ENCODE peak calls at places on chromosomes 16 and 17, in six cellular contexts. O, B, L, A, S and H are unnamed samples.

GRCh38 chr17:50363217-50364060 is 9.5 kb downstream of the MRPL27 start:
- DNase-seq in A (peak), B (no peak), O (peak), L (no peak), S (no peak), H (peak)

GRCh38 chr16:10383626-10384025 is 2.2 kb upstream of the ATF7IP2 start:
- DNase-seq in S (no peak), A (no peak), O (no peak), L (no peak), B (no peak), H (no peak)

GRCh38 chr16:61024180-61024900 is 1011.9 kb downstream of the CDH8 start:
- DNase-seq in L (no peak), S (no peak), A (no peak), B (no peak), O (no peak), H (no peak)

GRCh38 chr16:27579086-27579980 is 29.4 kb downstream of the KATNIP start:
- DNase-seq in A (peak), L (no peak), B (no peak), O (no peak), S (no peak), H (no peak)

GRCh38 chr16:27739606-27740357 is 189.8 kb downstream of the KATNIP start:
- DNase-seq in L (no peak), S (no peak), O (no peak), A (no peak), B (no peak), H (no peak)

GRCh38 chr17:48246623-48247022 is 139.1 kb downstream of the SNX11 start:
- DNase-seq in S (no peak), O (no peak), A (no peak), B (no peak), L (no peak), H (no peak)

GRCh38 chr17:6162892-6163291 is 92.7 kb downstream of the WSCD1 start:
- DNase-seq in S (no peak), L (no peak), A (no peak), O (no peak), B (no peak), H (no peak)

GRCh38 chr17:82492647-82493516 is 26.6 kb upstream of the FOXK2 start:
- DNase-seq in O (no peak), A (no peak), B (no peak), L (no peak), S (no peak), H (no peak)

GRCh38 chr16:86959729-86960128 is 357.5 kb downstream of the C16orf95 start:
- DNase-seq in O (no peak), A (no peak), B (no peak), L (no peak), S (no peak), H (no peak)

GRCh38 chr16:88977028-88977844 is at the start of gene CBFA2T3:
- DNase-seq in S (peak), L (no peak), O (no peak), A (no peak), B (no peak), H (no peak)

GRCh38 chr17:66715745-66716156 is 119.2 kb upstream of the CACNG5 start:
- DNase-seq in S (no peak), A (peak), O (no peak), B (peak), L (peak), H (peak)

GRCh38 chr17:39738568-39738901 is 797 bp downstream of the GRB7 start:
- DNase-seq in O (peak), S (peak), B (no peak), A (peak), L (no peak), H (no peak)

GRCh38 chr16:29877266-29877961 is 14.4 kb upstream of the CDIPT start:
- DNase-seq in L (peak), B (peak), S (peak), O (peak), A (no peak), H (peak)

GRCh38 chr17:2056221-2057129 is 1.6 kb downstream of the HIC1 start:
- DNase-seq in L (no peak), O (peak), B (no peak), A (no peak), S (no peak), H (no peak)

GRCh38 chr16:23979982-23980381 is 144.2 kb downstream of the PRKCB start:
- DNase-seq in S (no peak), A (no peak), B (no peak), O (no peak), L (no peak), H (no peak)

GRCh38 chr17:65564793-65565192 is 3.3 kb upstream of the AXIN2 start:
- DNase-seq in L (no peak), O (no peak), S (no peak), B (no peak), A (peak), H (no peak)

GRCh38 chr17:40958086-40958953 is 8.4 kb downstream of the KRT39 start:
- DNase-seq in A (peak), B (no peak), S (no peak), O (no peak), L (no peak), H (no peak)

GRCh38 chr16:2471016-2471652 is at the start of gene NTN3:
- DNase-seq in A (no peak), B (no peak), O (peak), L (no peak), S (peak), H (peak)

GRCh38 chr16:2784536-2785100 is 2.7 kb downstream of the PRSS33 start:
- DNase-seq in L (no peak), O (no peak), S (no peak), A (no peak), B (no peak), H (no peak)

GRCh38 chr16:54281535-54282201 is 4.9 kb downstream of the IRX3 start:
- DNase-seq in A (no peak), B (no peak), L (no peak), S (no peak), O (peak), H (no peak)

GRCh38 chr17:49585422-49586027 is 9.9 kb downstream of the NXPH3 start:
- DNase-seq in A (no peak), B (no peak), S (peak), L (no peak), O (peak), H (no peak)

GRCh38 chr16:87156195-87156594 is 161.0 kb downstream of the C16orf95 start:
- DNase-seq in A (no peak), L (no peak), O (no peak), B (no peak), S (no peak), H (no peak)

GRCh38 chr16:26118575-26118974 is 426.8 kb downstream of the HS3ST4 start:
- DNase-seq in O (peak), A (no peak), B (no peak), L (no peak), S (no peak), H (peak)

GRCh38 chr17:66240013-66240412 is 10.8 kb upstream of the APOH start:
- DNase-seq in L (no peak), O (no peak), A (no peak), B (no peak), S (no peak), H (no peak)

GRCh38 chr16:1108299-1109252 is 12.5 kb upstream of the C1QTNF8 start:
- DNase-seq in B (no peak), A (no peak), L (no peak), O (peak), S (no peak), H (no peak)

GRCh38 chr17:48995332-48995870 is 1.8 kb upstream of the IGF2BP1 start:
- DNase-seq in B (no peak), O (peak), L (no peak), A (no peak), S (peak), H (peak)

GRCh38 chr17:67376509-67376891 is 581 bp upstream of the PITPNC1 start:
- DNase-seq in S (no peak), O (no peak), A (no peak), B (no peak), L (no peak), H (no peak)

GRCh38 chr16:49700222-49700927 is 155.5 kb downstream of the ZNF423 start:
- DNase-seq in O (no peak), A (no peak), B (no peak), S (no peak), L (no peak), H (no peak)

DNA sequence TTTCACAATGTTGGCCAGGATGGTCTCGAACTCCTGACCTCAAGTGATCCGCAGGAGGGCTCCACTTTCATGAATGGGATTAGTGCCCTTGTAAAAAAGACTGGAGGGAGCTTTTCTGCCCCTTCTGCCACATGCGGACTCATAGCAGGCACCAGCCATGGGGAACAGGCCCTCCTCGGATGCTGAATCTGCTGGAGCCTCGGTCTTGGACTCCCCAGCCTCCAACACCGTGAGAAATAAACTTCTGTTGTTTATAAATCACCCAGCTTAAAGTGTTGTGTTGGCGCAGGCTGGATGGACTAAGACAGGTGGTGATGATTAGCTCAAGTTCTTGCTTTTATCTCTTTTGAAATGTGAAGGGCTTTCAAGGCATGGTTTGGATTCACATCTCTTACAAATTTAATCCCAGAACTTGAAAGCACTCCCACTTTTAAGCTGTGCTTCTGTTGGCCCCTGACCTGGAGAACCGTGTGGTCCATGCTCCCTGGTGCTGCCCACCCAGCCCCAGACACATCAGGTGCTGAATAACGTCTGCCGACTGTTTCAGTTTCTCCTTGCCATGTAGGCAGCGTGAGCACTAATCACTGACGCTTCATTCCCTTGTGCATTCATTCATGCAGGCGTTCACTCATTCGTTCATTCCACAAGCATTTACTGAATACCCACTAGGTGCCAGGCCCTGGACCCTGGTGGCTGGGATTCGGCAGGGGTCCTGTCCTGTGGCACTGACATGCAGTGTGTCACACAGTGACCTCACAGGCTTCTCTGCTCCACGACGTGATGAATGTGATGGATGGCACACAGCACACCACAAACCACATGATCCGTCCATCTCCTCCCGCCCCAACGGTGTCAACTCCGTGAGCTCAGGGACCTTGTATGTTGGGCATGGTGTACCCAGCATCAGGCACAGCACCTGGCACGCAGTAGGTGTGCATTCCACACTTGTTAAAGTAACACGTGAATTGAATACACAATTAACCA is 8.9 kb downstream of the CIBAR2 start:
- DNase-seq in B (no peak), L (no peak), O (no peak), S (no peak), A (no peak), H (no peak)
- TF ChIP-seq ATF3 in B (no peak), L (no peak), O (no peak), S (no peak), A (no peak), H (no peak)

DNA sequence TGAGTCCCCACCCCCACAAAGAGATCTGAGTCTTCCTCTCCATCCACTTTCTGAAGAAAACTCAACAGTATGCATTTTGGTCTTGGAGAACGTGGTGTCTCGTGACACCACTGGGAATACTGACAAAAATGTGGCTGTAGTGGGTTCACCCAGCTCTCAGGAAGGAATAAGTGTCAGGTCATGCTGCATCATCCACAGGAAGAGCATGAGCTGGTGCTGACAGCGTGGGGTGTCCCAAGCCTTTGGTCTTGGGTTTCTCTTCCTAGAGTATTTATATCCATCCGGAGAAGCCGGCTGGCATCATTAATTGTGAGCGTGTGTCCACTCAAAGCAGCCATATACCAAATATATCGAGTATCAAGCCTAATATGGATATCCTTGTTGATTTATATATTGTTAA is 55.9 kb downstream of the C17orf67 start:
- DNase-seq in B (no peak), A (no peak), L (no peak), S (no peak), O (no peak), H (no peak)
- TF ChIP-seq ATF3 in B (no peak), A (no peak), L (no peak), S (no peak), O (no peak), H (no peak)

DNA sequence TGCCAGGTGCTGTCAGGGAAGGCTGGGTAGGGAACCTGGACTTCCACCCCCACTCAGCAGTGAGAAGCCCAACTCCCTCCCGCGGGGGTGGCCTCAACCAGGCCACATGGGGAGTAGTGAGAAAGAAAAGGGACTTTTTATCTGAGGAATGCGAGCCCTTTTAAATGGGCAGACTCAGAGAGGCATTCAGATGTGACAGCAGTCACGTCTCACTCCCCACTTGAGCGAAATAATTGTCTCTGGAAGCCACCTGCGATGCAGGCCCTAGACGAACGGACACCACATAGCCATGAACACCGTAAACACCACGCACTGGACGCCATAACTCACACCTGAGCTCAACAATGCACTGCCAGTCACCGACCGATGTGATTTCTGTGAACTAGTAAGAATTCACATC is 11.9 kb upstream of the CD300E start:
- DNase-seq in O (no peak), S (no peak), B (no peak), L (peak), A (no peak), H (no peak)
- TF ChIP-seq ATF3 in O (no peak), S (no peak), B (no peak), L (no peak), A (no peak), H (no peak)

GRCh38 chr16:68346892-68347480 is 36.2 kb downstream of the PRMT7 start:
- DNase-seq in L (no peak), S (no peak), B (no peak), O (no peak), A (no peak), H (no peak)
- TF ChIP-seq ATF3 in L (no peak), S (no peak), B (no peak), O (no peak), A (no peak), H (no peak)

GRCh38 chr16:51851111-51851510 is 695.8 kb downstream of the TOX3 start:
- DNase-seq in S (no peak), L (no peak), A (no peak), B (no peak), O (no peak), H (no peak)
- TF ChIP-seq ATF3 in S (no peak), L (no peak), A (no peak), B (no peak), O (no peak), H (no peak)

DNA sequence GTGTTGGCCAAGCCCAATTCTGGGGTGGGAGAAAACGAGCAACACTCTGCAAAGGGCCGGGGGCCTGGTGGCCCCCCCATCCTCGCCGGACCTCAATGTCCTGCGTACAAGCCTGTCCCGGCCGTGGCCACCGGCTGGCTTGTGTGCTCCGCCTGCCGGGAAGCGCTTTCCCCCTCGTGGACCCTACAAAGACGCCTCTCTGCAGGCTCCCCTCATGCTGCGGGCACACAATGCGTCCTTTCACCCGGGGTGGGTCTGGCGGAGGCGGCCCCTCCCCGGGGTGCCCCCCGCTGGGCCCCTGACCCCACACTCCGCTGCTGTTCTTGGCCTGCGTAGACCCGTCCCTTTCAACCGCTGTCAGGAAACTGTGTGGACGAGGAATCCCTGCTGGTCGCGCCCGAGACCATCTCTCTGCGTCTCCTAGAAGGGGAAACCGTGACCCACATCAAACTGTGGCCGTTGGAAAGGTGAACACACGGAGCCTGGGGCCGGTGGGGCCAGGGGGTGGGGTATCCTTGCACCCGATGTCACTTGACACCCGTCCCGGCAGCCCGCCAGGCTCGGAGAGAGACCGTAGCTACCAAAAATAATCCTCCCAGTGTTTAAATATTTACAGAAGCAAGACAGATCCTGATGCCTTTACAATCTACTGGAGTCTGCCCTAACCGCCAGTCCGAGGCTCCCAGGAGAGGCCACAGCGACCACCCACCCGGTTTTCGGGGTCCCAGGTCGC is 43.6 kb downstream of the TBC1D16 start:
- DNase-seq in A (peak), L (no peak), S (no peak), B (no peak), O (no peak), H (no peak)
- TF ChIP-seq ATF3 in A (no peak), L (no peak), S (no peak), B (no peak), O (no peak), H (no peak)

GRCh38 chr16:19283637-19284036 is 1.9 kb upstream of the CLEC19A start:
- DNase-seq in L (no peak), S (no peak), A (no peak), B (no peak), O (no peak), H (no peak)
- TF ChIP-seq ATF3 in L (no peak), S (peak), A (no peak), B (no peak), O (no peak), H (no peak)

DNA sequence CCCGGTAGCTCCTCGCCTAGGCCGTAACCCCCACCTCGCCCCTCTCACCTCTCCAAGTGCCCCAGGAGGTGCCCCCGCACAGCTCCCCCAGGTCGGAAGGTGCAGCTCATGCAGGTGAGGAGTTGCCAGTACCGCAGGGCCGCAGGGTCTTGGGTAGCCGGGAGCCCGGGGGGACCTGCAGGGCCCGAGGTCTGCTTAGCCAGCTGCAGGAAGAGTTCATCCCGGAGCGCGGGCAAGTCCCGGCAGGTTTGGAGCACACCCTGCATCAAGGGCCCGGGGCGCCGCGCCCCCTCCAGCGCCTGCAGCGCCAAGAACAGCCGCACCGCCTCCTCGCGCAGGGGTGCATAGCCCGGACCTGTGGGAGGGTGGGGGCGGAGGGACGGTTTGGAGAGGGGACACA is 4.8 kb downstream of the PLEKHH3 start:
- DNase-seq in B (no peak), S (no peak), A (no peak), L (no peak), O (no peak), H (no peak)
- TF ChIP-seq ATF3 in B (no peak), S (no peak), A (no peak), L (no peak), O (no peak), H (no peak)